ENCODE peak calls at places on chromosomes 6 and 20, in four cellular contexts. One of them, this sample, is unnamed.

GRCh38 chr6:15400572-15401004 is 154.7 kb downstream of the JARID2 start:
- DNase-seq in sciatic nerve: peak; percentile 76
- DNase-seq in fibroblast of gingiva: no peak
- DNase-seq in stimulated activated CD4-positive, alpha-beta T cell treated with anti-CD3 and anti-CD28 coated beads, Interleukin-4, amount 100 ng/mL, for 24 hours: no peak
- DNase-seq in this sample: peak; percentile 62

GRCh38 chr6:10687582-10687981 is 6.8 kb downstream of the C6orf52 start:
- DNase-seq in stimulated activated CD4-positive, alpha-beta T cell treated with anti-CD3 and anti-CD28 coated beads, Interleukin-4, amount 100 ng/mL, for 24 hours: no peak
- DNase-seq in sciatic nerve: no peak
- DNase-seq in fibroblast of gingiva: no peak
- DNase-seq in this sample: no peak

GRCh38 chr6:138970856-138971425 is 17.1 kb downstream of the REPS1 start:
- DNase-seq in stimulated activated CD4-positive, alpha-beta T cell treated with anti-CD3 and anti-CD28 coated beads, Interleukin-4, amount 100 ng/mL, for 24 hours: peak; percentile 31
- DNase-seq in fibroblast of gingiva: peak; percentile 77
- DNase-seq in sciatic nerve: no peak
- DNase-seq in this sample: peak; percentile 89

GRCh38 chr20:25984933-25985332 is 288.3 kb upstream of the ZNF337 start:
- DNase-seq in fibroblast of gingiva: no peak
- DNase-seq in sciatic nerve: peak; percentile 75
- DNase-seq in stimulated activated CD4-positive, alpha-beta T cell treated with anti-CD3 and anti-CD28 coated beads, Interleukin-4, amount 100 ng/mL, for 24 hours: peak; percentile 63
- DNase-seq in this sample: peak; percentile 19

GRCh38 chr20:645318-646106 is 7.5 kb downstream of the SRXN1 start:
- DNase-seq in sciatic nerve: peak; percentile 79
- DNase-seq in fibroblast of gingiva: peak; percentile 50
- DNase-seq in stimulated activated CD4-positive, alpha-beta T cell treated with anti-CD3 and anti-CD28 coated beads, Interleukin-4, amount 100 ng/mL, for 24 hours: peak; percentile 68
- DNase-seq in this sample: peak; percentile 77

GRCh38 chr6:168874637-168875036 is 379.0 kb downstream of the THBS2 start:
- DNase-seq in fibroblast of gingiva: no peak
- DNase-seq in sciatic nerve: no peak
- DNase-seq in stimulated activated CD4-positive, alpha-beta T cell treated with anti-CD3 and anti-CD28 coated beads, Interleukin-4, amount 100 ng/mL, for 24 hours: no peak
- DNase-seq in this sample: no peak

GRCh38 chr20:4937422-4938319 is 63.6 kb downstream of the SLC23A2 start:
- DNase-seq in sciatic nerve: no peak
- DNase-seq in fibroblast of gingiva: no peak
- DNase-seq in stimulated activated CD4-positive, alpha-beta T cell treated with anti-CD3 and anti-CD28 coated beads, Interleukin-4, amount 100 ng/mL, for 24 hours: no peak
- DNase-seq in this sample: no peak

GRCh38 chr6:111589366-111589765 is 16.3 kb downstream of the TRAF3IP2 start:
- DNase-seq in stimulated activated CD4-positive, alpha-beta T cell treated with anti-CD3 and anti-CD28 coated beads, Interleukin-4, amount 100 ng/mL, for 24 hours: no peak
- DNase-seq in fibroblast of gingiva: peak; percentile 95
- DNase-seq in sciatic nerve: no peak
- DNase-seq in this sample: peak; percentile 85

GRCh38 chr20:31712564-31713311 is 9.9 kb downstream of the BCL2L1 start:
- DNase-seq in fibroblast of gingiva: peak; percentile 92
- DNase-seq in stimulated activated CD4-positive, alpha-beta T cell treated with anti-CD3 and anti-CD28 coated beads, Interleukin-4, amount 100 ng/mL, for 24 hours: no peak
- DNase-seq in sciatic nerve: peak; percentile 77
- DNase-seq in this sample: peak; percentile 93

GRCh38 chr6:36314221-36315014 is 22.3 kb downstream of the BNIP5 start:
- DNase-seq in sciatic nerve: no peak
- DNase-seq in stimulated activated CD4-positive, alpha-beta T cell treated with anti-CD3 and anti-CD28 coated beads, Interleukin-4, amount 100 ng/mL, for 24 hours: no peak
- DNase-seq in fibroblast of gingiva: no peak
- DNase-seq in this sample: peak; percentile 30

GRCh38 chr6:9848094-9848493 is 566.8 kb downstream of the TFAP2A start:
- DNase-seq in sciatic nerve: no peak
- DNase-seq in fibroblast of gingiva: no peak
- DNase-seq in stimulated activated CD4-positive, alpha-beta T cell treated with anti-CD3 and anti-CD28 coated beads, Interleukin-4, amount 100 ng/mL, for 24 hours: no peak
- DNase-seq in this sample: no peak

GRCh38 chr6:45105170-45105820 is 222.8 kb upstream of the RUNX2 start:
- DNase-seq in sciatic nerve: no peak
- DNase-seq in stimulated activated CD4-positive, alpha-beta T cell treated with anti-CD3 and anti-CD28 coated beads, Interleukin-4, amount 100 ng/mL, for 24 hours: no peak
- DNase-seq in fibroblast of gingiva: peak; percentile 5
- DNase-seq in this sample: no peak

GRCh38 chr6:157099912-157100593 is 223.3 kb downstream of the TMEM242 start:
- DNase-seq in stimulated activated CD4-positive, alpha-beta T cell treated with anti-CD3 and anti-CD28 coated beads, Interleukin-4, amount 100 ng/mL, for 24 hours: peak; percentile 70
- DNase-seq in fibroblast of gingiva: no peak
- DNase-seq in sciatic nerve: no peak
- DNase-seq in this sample: peak; percentile 69

GRCh38 chr6:128410584-128410983 is 109.8 kb downstream of the PTPRK start:
- DNase-seq in sciatic nerve: no peak
- DNase-seq in stimulated activated CD4-positive, alpha-beta T cell treated with anti-CD3 and anti-CD28 coated beads, Interleukin-4, amount 100 ng/mL, for 24 hours: no peak
- DNase-seq in fibroblast of gingiva: no peak
- DNase-seq in this sample: no peak